ENCODE peak calls at places on chromosomes 12 and 14, in seven cellular contexts. E, W, A, Z, S, B and C are unnamed samples.

GRCh38 chr12:43835264-43835655 is 621 bp upstream of the TMEM117 start:
- DNase-seq in B (no peak), S (no peak), W (no peak), A (no peak), Z (peak), E (peak), C (no peak)

GRCh38 chr14:73264896-73265720 is 27.8 kb downstream of the PAPLN start:
- DNase-seq in S (no peak), W (no peak), Z (no peak), E (no peak), B (no peak), A (peak), C (no peak)

GRCh38 chr12:4908694-4909396 is 860 bp upstream of the KCNA1 start:
- DNase-seq in B (no peak), S (no peak), A (no peak), W (no peak), E (no peak), Z (no peak), C (no peak)

GRCh38 chr14:36204674-36205073 is 28.2 kb upstream of the PTCSC3 start:
- DNase-seq in B (no peak), S (no peak), E (no peak), W (no peak), A (no peak), Z (no peak), C (no peak)

GRCh38 chr14:54771411-54772027 is 131.1 kb downstream of the GCH1 start:
- DNase-seq in E (no peak), Z (no peak), A (no peak), W (no peak), S (no peak), B (no peak), C (no peak)

GRCh38 chr12:107610030-107610859 is 75.4 kb upstream of the PWP1 start:
- DNase-seq in B (peak), E (peak), S (no peak), A (no peak), W (no peak), Z (peak), C (no peak)

GRCh38 chr14:69671365-69672050 is 60.1 kb downstream of the SUSD6 start:
- DNase-seq in S (no peak), B (no peak), A (no peak), Z (no peak), E (no peak), W (no peak), C (no peak)

GRCh38 chr14:69475194-69475818 is 9.2 kb upstream of the PLEKHD1 start:
- DNase-seq in E (peak), B (no peak), Z (peak), S (no peak), A (no peak), W (no peak), C (no peak)

GRCh38 chr14:35079742-35080141 is 33.7 kb downstream of the FAM177A1 start:
- DNase-seq in E (no peak), S (no peak), B (no peak), A (no peak), Z (no peak), W (no peak), C (no peak)

GRCh38 chr12:25965682-25966081 is 7.2 kb downstream of the RASSF8 start:
- DNase-seq in W (no peak), E (no peak), Z (no peak), B (no peak), S (no peak), A (no peak), C (no peak)

GRCh38 chr14:39267592-39268112 is 33.9 kb downstream of the MIA2 start:
- DNase-seq in S (no peak), W (peak), B (no peak), Z (peak), A (no peak), E (peak), C (no peak)

GRCh38 chr12:15910864-15911696 is at the start of gene DERA:
- DNase-seq in E (peak), B (peak), S (no peak), A (peak), Z (peak), W (peak), C (no peak)

GRCh38 chr14:37230551-37231194 is 32.9 kb downstream of the MIPOL1 start:
- DNase-seq in Z (peak), E (peak), B (peak), S (peak), W (peak), A (no peak), C (peak)

GRCh38 chr12:105382771-105383632 is 52.5 kb downstream of the C12orf75 start:
- DNase-seq in Z (peak), E (peak), A (no peak), W (peak), B (peak), S (peak), C (peak)

GRCh38 chr12:78698747-78699146 is 165.8 kb upstream of the SYT1 start:
- DNase-seq in W (no peak), S (no peak), B (no peak), Z (peak), A (no peak), E (no peak), C (no peak)

GRCh38 chr12:131471946-131472732 is 238.8 kb upstream of the SFSWAP start:
- DNase-seq in S (no peak), A (no peak), E (no peak), W (no peak), Z (no peak), B (no peak), C (no peak)

GRCh38 chr12:4445156-4446020 is at the start of gene FGF6:
- DNase-seq in B (no peak), Z (no peak), S (no peak), E (no peak), A (no peak), W (no peak), C (no peak)

GRCh38 chr14:76719664-76720063 is 41.6 kb upstream of the VASH1 start:
- DNase-seq in B (no peak), E (no peak), S (no peak), Z (no peak), A (no peak), W (no peak), C (no peak)

GRCh38 chr12:75859868-75860267 is 171.7 kb downstream of the PHLDA1 start:
- DNase-seq in E (no peak), W (no peak), S (no peak), A (no peak), B (no peak), Z (no peak), C (no peak)

GRCh38 chr12:95796982-95797289 is 6.4 kb upstream of the NTN4 start:
- DNase-seq in B (no peak), Z (no peak), A (no peak), E (no peak), S (no peak), W (no peak), C (no peak)
- H3K4me3 ChIP-seq in B (no peak), Z (no peak), A (no peak), E (no peak), S (no peak), W (no peak), C (no peak)

GRCh38 chr14:102977475-102977874 is 55.0 kb downstream of the AMN start:
- DNase-seq in W (no peak), E (no peak), A (no peak), B (no peak), Z (no peak), S (no peak), C (no peak)

GRCh38 chr14:102979406-102979805 is 56.9 kb downstream of the AMN start:
- DNase-seq in A (no peak), Z (no peak), S (no peak), W (no peak), E (no peak), B (no peak), C (no peak)

GRCh38 chr14:102973706-102974280 is 51.3 kb downstream of the AMN start:
- DNase-seq in W (no peak), Z (no peak), A (no peak), S (no peak), E (no peak), B (no peak), C (no peak)

GRCh38 chr14:102971836-102972606 is 49.6 kb downstream of the AMN start:
- DNase-seq in B (no peak), Z (no peak), A (no peak), E (no peak), S (no peak), W (no peak), C (no peak)

DNA sequence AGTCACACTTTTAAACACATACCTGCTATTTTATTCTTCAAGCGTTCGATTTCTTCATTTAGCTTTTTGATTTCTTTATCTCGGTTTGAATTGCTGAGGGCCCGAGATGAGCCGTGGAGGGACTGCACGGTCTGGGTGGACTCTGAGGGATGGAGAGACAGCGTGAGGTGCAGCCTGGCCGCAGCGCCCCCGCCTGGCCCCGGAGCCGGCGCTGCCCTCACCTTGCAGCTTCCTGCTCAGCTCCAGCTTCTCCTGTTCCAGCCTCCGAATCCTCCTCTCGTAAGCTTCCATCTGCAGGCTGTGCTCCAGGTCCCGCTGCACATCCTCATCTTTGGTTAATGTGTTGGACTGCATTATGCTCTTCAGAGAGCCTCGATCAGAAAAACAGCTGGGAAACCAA is 53.2 kb downstream of the AMN start:
- DNase-seq in E (no peak), B (no peak), W (no peak), Z (no peak), A (no peak), S (no peak), C (no peak)
- TF ChIP-seq CTCF in E (peak), B (no peak), W (no peak), Z (no peak), A (no peak), S (no peak), C (no peak)

GRCh38 chr12:88577537-88577936 is 2.7 kb downstream of the KITLG start:
- DNase-seq in Z (peak), B (no peak), S (no peak), W (no peak), E (no peak), A (no peak), C (no peak)
- H3K4me3 ChIP-seq in Z (no peak), B (peak), S (peak), W (no peak), E (no peak), A (no peak), C (no peak)

DNA sequence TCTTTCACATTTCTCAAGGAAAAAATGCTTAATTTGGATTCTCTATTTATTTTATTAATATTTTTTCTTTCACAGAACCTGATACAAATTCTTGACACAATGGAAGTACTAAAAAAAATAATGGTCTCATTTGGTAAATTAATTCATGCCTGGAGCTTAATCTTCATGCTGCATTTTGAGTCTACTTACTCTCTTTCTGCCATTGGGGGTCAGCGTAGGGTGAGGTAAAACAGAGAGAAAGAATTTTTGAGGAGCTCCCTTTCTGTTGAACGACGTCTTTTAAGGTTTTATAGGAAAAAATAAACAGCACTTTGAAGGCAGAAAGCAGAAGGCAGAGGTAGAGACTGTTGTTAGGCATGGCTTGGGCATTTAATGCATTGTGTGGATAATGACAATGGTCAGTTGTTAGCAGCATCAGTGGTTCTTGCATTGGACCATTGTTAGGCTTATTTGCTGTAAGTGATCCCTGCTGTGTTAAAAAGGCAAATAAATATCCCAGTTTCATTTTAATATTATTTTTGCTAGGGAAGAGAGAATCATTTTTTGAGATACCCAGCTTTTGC is 557.2 kb upstream of the STXBP6 start:
- DNase-seq in A (no peak), Z (no peak), W (no peak), S (no peak), E (no peak), B (no peak), C (no peak)
- TF ChIP-seq CTCF in A (no peak), Z (no peak), W (no peak), S (no peak), E (no peak), B (no peak), C (no peak)

DNA sequence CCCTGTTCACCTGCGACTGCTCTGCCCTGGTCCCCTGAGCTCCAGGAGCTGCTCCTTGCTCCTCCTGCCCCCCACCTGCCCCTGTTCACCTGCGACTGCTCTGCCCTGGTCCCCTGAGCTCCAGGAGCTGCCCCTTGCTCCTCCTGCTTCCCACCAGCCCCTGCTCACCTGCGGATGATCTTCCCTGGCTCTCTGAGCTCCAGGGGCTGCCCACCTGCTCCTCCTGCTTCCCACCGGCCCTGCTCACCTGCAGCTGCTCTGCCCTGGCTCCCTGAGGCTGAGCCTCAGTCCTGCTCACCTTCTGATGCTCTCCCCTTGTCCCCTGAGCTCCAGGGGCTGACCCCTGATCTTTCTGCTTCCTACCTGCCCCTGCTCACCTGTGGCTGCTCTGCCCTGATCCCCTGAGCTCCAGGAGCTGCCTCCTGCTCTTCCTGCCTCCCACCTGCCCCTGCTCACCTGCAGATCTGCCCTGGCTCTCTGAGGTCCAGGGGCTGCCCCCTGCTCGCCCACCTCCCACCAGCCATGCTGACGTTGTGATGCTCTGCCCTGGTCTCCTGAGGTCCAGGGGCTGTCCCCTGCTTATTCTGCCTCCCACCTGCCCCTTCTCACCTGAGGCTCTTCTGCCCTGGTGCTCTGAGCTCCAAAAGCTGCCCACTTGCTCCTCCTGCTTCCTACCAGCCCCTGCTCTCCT is 219.2 kb downstream of the TMEM121 start:
- DNase-seq in S (no peak), B (no peak), E (no peak), Z (no peak), A (peak), W (no peak), C (no peak)
- H3K4me3 ChIP-seq in S (no peak), B (no peak), E (no peak), Z (no peak), A (no peak), W (no peak), C (no peak)

DNA sequence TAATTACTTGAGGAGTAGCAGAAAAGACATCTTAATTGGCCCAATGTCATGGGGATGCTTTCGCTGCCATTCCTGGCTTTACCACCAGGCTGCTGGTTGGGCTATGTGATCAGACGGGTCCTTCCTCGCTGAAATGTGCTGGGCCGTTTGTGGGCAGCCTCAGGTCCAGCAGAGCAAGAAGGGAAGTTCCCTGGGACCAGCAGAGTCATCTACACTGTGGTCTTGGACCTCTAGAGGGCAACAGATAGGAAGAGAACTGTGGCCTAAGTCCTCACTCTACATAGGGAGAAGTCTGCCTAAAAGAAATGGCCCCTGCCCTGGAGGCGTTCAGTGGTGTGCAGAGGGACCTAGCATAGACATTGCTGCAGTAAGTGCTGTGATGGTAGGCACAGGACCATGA is 10.9 kb downstream of the EVL start:
- DNase-seq in E (no peak), Z (peak), S (no peak), A (no peak), W (no peak), B (no peak), C (no peak)
- TF ChIP-seq CTCF in E (peak), Z (peak), S (peak), A (no peak), W (no peak), B (peak), C (peak)

GRCh38 chr12:108825205-108825950 is 32.0 kb downstream of the SSH1 start:
- DNase-seq in Z (peak), B (no peak), A (no peak), E (no peak), W (no peak), S (no peak), C (no peak)

GRCh38 chr12:108828774-108829173 is 28.6 kb downstream of the SSH1 start:
- DNase-seq in Z (peak), A (no peak), E (no peak), B (peak), W (no peak), S (no peak), C (peak)

GRCh38 chr12:108826807-108827721 is 30.3 kb downstream of the SSH1 start:
- DNase-seq in A (no peak), B (no peak), W (no peak), S (no peak), E (no peak), Z (no peak), C (no peak)

GRCh38 chr12:108826115-108826806 is 31.1 kb downstream of the SSH1 start:
- DNase-seq in B (peak), W (peak), E (no peak), Z (peak), S (peak), A (no peak), C (peak)

DNA sequence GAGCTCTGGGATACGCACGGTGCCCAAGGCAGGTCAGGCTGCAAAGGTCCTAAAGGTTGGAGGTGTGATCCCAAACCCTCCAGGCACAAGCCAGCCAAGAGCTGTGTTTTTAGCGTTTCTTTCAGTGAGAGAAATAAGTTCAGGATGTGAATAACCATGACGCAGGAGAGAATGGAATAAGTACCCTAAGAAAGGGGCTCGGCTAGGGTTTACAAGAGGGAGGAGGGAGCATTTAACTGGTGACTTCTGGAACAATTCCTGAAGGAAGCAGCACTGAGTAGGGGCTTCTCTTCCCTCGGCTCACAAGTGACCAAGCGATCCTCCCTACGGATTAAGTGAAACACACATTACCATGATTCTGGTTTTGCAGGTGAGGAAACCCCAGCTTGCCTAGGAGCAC is 29.4 kb downstream of the SSH1 start:
- DNase-seq in A (no peak), B (no peak), W (no peak), S (no peak), Z (no peak), E (no peak), C (no peak)
- H3K4me3 ChIP-seq in A (no peak), B (no peak), W (no peak), S (no peak), Z (no peak), E (no peak), C (no peak)

GRCh38 chr14:56423591-56423991 is 156.0 kb upstream of the TMEM260 start:
- DNase-seq in S (peak), Z (peak), W (no peak), E (no peak), A (no peak), B (peak), C (peak)

GRCh38 chr14:56417173-56417572 is 162.4 kb upstream of the TMEM260 start:
- DNase-seq in E (no peak), B (no peak), S (no peak), A (no peak), Z (no peak), W (no peak), C (no peak)

DNA sequence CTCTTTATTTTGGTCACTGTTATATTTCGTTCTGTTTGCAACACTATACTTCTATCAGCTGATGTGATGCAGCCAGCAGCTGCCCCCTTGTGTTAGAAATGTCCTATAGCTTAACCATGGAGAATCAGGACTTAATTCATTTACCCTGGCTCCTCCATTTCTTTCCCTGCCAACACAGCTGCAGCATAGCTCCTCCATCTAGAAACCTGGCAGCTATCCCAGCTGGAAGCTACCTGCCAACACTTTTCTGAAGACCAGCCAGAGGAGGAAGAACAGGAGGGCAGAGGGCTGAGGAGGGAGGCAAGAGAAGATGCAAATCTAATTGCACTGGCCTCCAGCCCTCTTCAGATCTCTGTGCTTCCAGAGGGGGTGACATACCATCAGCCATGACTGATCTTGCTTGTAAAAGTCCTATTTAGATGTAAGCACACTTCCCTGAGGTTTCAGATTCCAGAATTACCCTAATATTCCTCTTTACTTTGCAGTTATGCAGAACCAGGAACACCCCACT is 156.8 kb upstream of the TMEM260 start:
- DNase-seq in W (peak), S (peak), E (peak), Z (peak), A (no peak), B (peak), C (peak)
- TF ChIP-seq CTCF in W (peak), S (peak), E (peak), Z (peak), A (no peak), B (peak), C (peak)

GRCh38 chr14:21308479-21309237 is 28.8 kb downstream of the RPGRIP1 start:
- DNase-seq in A (peak), B (peak), W (peak), E (peak), S (no peak), Z (peak), C (no peak)

GRCh38 chr14:21309956-21310355 is 30.1 kb downstream of the RPGRIP1 start:
- DNase-seq in B (no peak), Z (no peak), E (no peak), A (no peak), S (no peak), W (no peak), C (no peak)

GRCh38 chr14:21308132-21308478 is 28.2 kb downstream of the RPGRIP1 start:
- DNase-seq in A (no peak), S (no peak), W (no peak), E (no peak), B (no peak), Z (no peak), C (no peak)

GRCh38 chr14:21309238-21309636 is 29.4 kb downstream of the RPGRIP1 start:
- DNase-seq in S (no peak), W (no peak), A (no peak), B (no peak), Z (no peak), E (peak), C (no peak)

GRCh38 chr14:21307641-21308040 is 27.8 kb downstream of the RPGRIP1 start:
- DNase-seq in B (no peak), E (no peak), Z (no peak), A (no peak), S (no peak), W (no peak), C (no peak)
- H3K4me3 ChIP-seq in B (no peak), E (no peak), Z (no peak), A (no peak), S (no peak), W (no peak), C (no peak)